ENCODE peak calls at places on chromosomes 4 and X, in nine cellular contexts. X is NCI-H1436; E is fibroblast of mammary gland; G is activated CD4-positive, alpha-beta T cell treated with anti-CD3 and anti-CD28 coated beads, Interleukin-2, amount 10 ng/mL, durations not matched to agents 7 days and 5 days; H is HT-29; S is GM23338; W is NCI-H345; Q is globus pallidus; D is SW 1271. J is an unnamed sample.

GRCh38 chr4:25991296-25991695 is 77.3 kb downstream of the SMIM20 start:
- DNase-seq in E (no peak), S (no peak), D (no peak), X (no peak), H (no peak), G (no peak), Q (peak), W (no peak), J (no peak)

GRCh38 chr4:105944535-105944934 is 49.3 kb downstream of the NPNT start:
- DNase-seq in W (no peak), Q (no peak), E (peak), G (no peak), X (no peak), S (no peak), H (no peak), D (no peak), J (no peak)

GRCh38 chr4:138953962-138954371 is 61.6 kb upstream of the NOCT start:
- DNase-seq in E (peak), H (no peak), X (no peak), G (no peak), Q (no peak), W (no peak), S (no peak), D (no peak), J (no peak)

GRCh38 chr4:72893354-72894066 is 176.0 kb downstream of the COX18 start:
- DNase-seq in W (no peak), D (no peak), S (no peak), G (no peak), Q (no peak), E (no peak), H (no peak), X (no peak), J (no peak)

GRCh38 chr4:140136509-140136908 is 17.5 kb downstream of the MAML3 start:
- DNase-seq in E (peak), G (no peak), Q (no peak), D (no peak), X (no peak), W (no peak), H (no peak), S (no peak), J (no peak)

GRCh38 chr4:148116264-148116663 is 325.9 kb downstream of the NR3C2 start:
- DNase-seq in D (no peak), Q (peak), X (no peak), H (no peak), G (no peak), S (no peak), W (no peak), E (peak), J (no peak)

GRCh38 chr4:163988921-163989320 is 494.4 kb downstream of the TMA16 start:
- DNase-seq in Q (no peak), H (no peak), S (peak), X (peak), G (no peak), E (no peak), W (no peak), D (no peak), J (no peak)

GRCh38 chrX:46185923-46186810 is 359.1 kb downstream of the ZNF674 start:
- DNase-seq in D (no peak), E (no peak), G (no peak), W (no peak), H (peak), Q (no peak), S (no peak), X (no peak), J (no peak)

GRCh38 chrX:149312097-149312496 is 193.0 kb downstream of the IDS start:
- DNase-seq in W (no peak), D (no peak), H (no peak), S (no peak), E (no peak), X (no peak), Q (no peak), G (no peak), J (no peak)

GRCh38 chrX:149871940-149872339 is 9.0 kb upstream of the MAGEA8 start:
- DNase-seq in W (no peak), Q (no peak), E (peak), H (peak), D (no peak), S (peak), X (peak), G (peak), J (no peak)

GRCh38 chr4:1251773-1252066 is 2.8 kb upstream of the CTBP1 start:
- DNase-seq in G (no peak), E (no peak), S (no peak), W (no peak), X (no peak), D (no peak), H (no peak), Q (no peak), J (no peak)

GRCh38 chr4:71545168-71545567 is 206.3 kb downstream of the SLC4A4 start:
- DNase-seq in E (peak), D (no peak), H (no peak), S (no peak), Q (no peak), X (no peak), G (no peak), W (peak), J (no peak)

GRCh38 chr4:127240721-127241120 is 392.0 kb upstream of the INTU start:
- DNase-seq in S (no peak), X (no peak), E (peak), G (no peak), D (no peak), H (no peak), Q (no peak), W (no peak), J (no peak)

GRCh38 chr4:102356562-102357202 is 11.4 kb upstream of the SLC39A8 start:
- DNase-seq in W (peak), X (no peak), G (no peak), H (peak), Q (no peak), S (no peak), E (no peak), D (no peak), J (no peak)

GRCh38 chr4:98565646-98566403 is 92.6 kb downstream of the TSPAN5 start:
- DNase-seq in D (no peak), W (peak), G (no peak), Q (peak), H (no peak), X (no peak), E (no peak), S (no peak), J (no peak)

GRCh38 chrX:112759512-112759911 is 79.8 kb upstream of the LHFPL1 start:
- DNase-seq in X (no peak), G (no peak), H (no peak), D (no peak), S (no peak), E (no peak), W (no peak), Q (no peak), J (no peak)

GRCh38 chr4:4390521-4391240 is 3.8 kb downstream of the NSG1 start:
- DNase-seq in E (no peak), D (no peak), W (no peak), H (no peak), S (no peak), X (no peak), Q (no peak), G (no peak), J (no peak)

GRCh38 chr4:7808181-7808580 is 131.5 kb downstream of the AFAP1 start:
- DNase-seq in W (no peak), X (no peak), S (no peak), Q (no peak), D (no peak), E (no peak), G (no peak), H (no peak), J (no peak)

GRCh38 chrX:124925681-124926080 is 394.0 kb upstream of the TEX13C start:
- DNase-seq in E (no peak), G (no peak), W (no peak), Q (no peak), S (no peak), X (no peak), H (no peak), D (no peak), J (no peak)

GRCh38 chrX:8971116-8971515 is 62.8 kb downstream of the FAM9B start:
- DNase-seq in G (peak), H (peak), Q (peak), D (peak), E (peak), W (peak), X (peak), S (peak), J (no peak)

GRCh38 chr4:184756399-184756798 is 22.5 kb upstream of the CENPU start:
- DNase-seq in D (no peak), W (no peak), X (no peak), H (no peak), Q (no peak), E (peak), G (no peak), S (no peak), J (no peak)

GRCh38 chrX:24448762-24449161 is 16.3 kb upstream of the PDK3 start:
- DNase-seq in X (no peak), G (no peak), Q (no peak), S (no peak), D (no peak), H (no peak), E (no peak), W (no peak), J (no peak)

GRCh38 chrX:1417921-1418875 is 26.3 kb upstream of the SLC25A6 start:
- DNase-seq in W (no peak), S (no peak), H (peak), Q (no peak), G (no peak), X (no peak), E (no peak), D (no peak), J (no peak)

GRCh38 chr4:4948370-4948769 is 70.9 kb downstream of the CYTL1 start:
- DNase-seq in Q (no peak), W (no peak), S (no peak), G (no peak), X (no peak), E (no peak), H (no peak), D (no peak), J (no peak)

GRCh38 chr4:181692965-181693364 is 550.2 kb upstream of the TENM3 start:
- DNase-seq in X (no peak), Q (no peak), E (no peak), S (no peak), H (no peak), G (no peak), D (no peak), W (no peak), J (no peak)

GRCh38 chr4:18691431-18692200 is 670.1 kb upstream of the LCORL start:
- DNase-seq in X (no peak), D (no peak), E (no peak), H (no peak), G (no peak), Q (no peak), S (peak), W (peak), J (no peak)

GRCh38 chrX:19912-20571 is 261.1 kb upstream of the PLCXD1 start:
- DNase-seq in D (no peak), H (peak), G (no peak), W (no peak), E (no peak), S (peak), X (no peak), Q (no peak), J (no peak)

GRCh38 chrX:140507982-140508305 is 3.1 kb upstream of the SOX3 start:
- DNase-seq in X (no peak), H (no peak), D (no peak), E (no peak), W (no peak), S (peak), G (no peak), Q (no peak), J (no peak)

GRCh38 chr4:118834960-118835895 is 698 bp downstream of the SEC24D start:
- DNase-seq in Q (peak), W (peak), D (peak), X (peak), H (peak), G (peak), E (peak), S (peak), J (peak)

GRCh38 chr4:183798249-183798920 is 106.7 kb upstream of the STOX2 start:
- DNase-seq in G (no peak), W (peak), X (no peak), H (no peak), Q (no peak), S (peak), D (no peak), E (no peak), J (no peak)

GRCh38 chrX:132209527-132209926 is 9.7 kb downstream of the RAP2C start:
- DNase-seq in W (no peak), S (no peak), H (peak), E (peak), Q (no peak), D (no peak), G (no peak), X (no peak), J (no peak)

GRCh38 chr4:78710536-78710935 is 65.6 kb upstream of the BMP2K start:
- DNase-seq in D (no peak), Q (no peak), S (no peak), X (no peak), W (no peak), G (no peak), E (peak), H (no peak), J (no peak)

GRCh38 chr4:147707892-147708672 is 23.8 kb upstream of the ARHGAP10 start:
- DNase-seq in G (peak), S (peak), E (peak), D (no peak), X (peak), Q (peak), W (peak), H (peak), J (no peak)

GRCh38 chr4:106671711-106672110 is 303.1 kb upstream of the GIMD1 start:
- DNase-seq in H (no peak), D (no peak), X (no peak), E (peak), G (no peak), S (no peak), Q (no peak), W (no peak), J (no peak)

GRCh38 chr4:186669159-186669720 is 54.4 kb downstream of the FAT1 start:
- DNase-seq in G (no peak), S (peak), E (peak), W (no peak), D (no peak), Q (peak), X (no peak), H (peak), J (no peak)

GRCh38 chr4:56320293-56320692 is 67.0 kb downstream of the AASDH start:
- DNase-seq in H (no peak), Q (no peak), X (no peak), G (no peak), E (peak), D (no peak), S (no peak), W (no peak), J (no peak)

GRCh38 chr4:146194212-146194611 is 18.7 kb downstream of the LSM6 start:
- DNase-seq in H (no peak), D (no peak), Q (no peak), S (no peak), G (no peak), W (no peak), X (no peak), E (no peak), J (no peak)